ENCODE peak calls at places on chromosomes 5 and 9, in five cellular contexts. R is stomach, L is kidney, H is AG10803, Q is keratinocyte. K is an unnamed sample.

GRCh38 chr5:75465480-75465879 is 45.9 kb downstream of the CERT1 start:
- DNase-seq in L (no peak), R (no peak), Q (no peak), H (peak; percentile 23), K (no peak)

GRCh38 chr9:13264788-13265187 is 14.7 kb downstream of the MPDZ start:
- DNase-seq in H (peak; percentile 82), L (no peak), Q (no peak), R (no peak), K (no peak)

GRCh38 chr9:86061972-86062739 is 37.2 kb downstream of the GOLM1 start:
- DNase-seq in H (no peak), Q (no peak), L (no peak), R (no peak), K (no peak)

GRCh38 chr9:105357937-105358336 is 89.9 kb upstream of the FSD1L start:
- DNase-seq in L (no peak), Q (no peak), H (no peak), R (no peak), K (no peak)

GRCh38 chr9:88801214-88801796 is 190.0 kb upstream of the S1PR3 start:
- DNase-seq in R (no peak), H (no peak), Q (no peak), L (no peak), K (no peak)

GRCh38 chr9:15401266-15401665 is 21.4 kb upstream of the SNAPC3 start:
- DNase-seq in Q (no peak), L (no peak), R (peak; percentile 35), H (no peak), K (no peak)

GRCh38 chr9:83238871-83239624 is 176.1 kb upstream of the RASEF start:
- DNase-seq in L (no peak), Q (no peak), H (peak; percentile 17), R (no peak), K (peak; percentile 2)

GRCh38 chr5:131324311-131324710 is 60.5 kb downstream of the CDC42SE2 start:
- DNase-seq in Q (no peak), H (peak; percentile 39), R (no peak), L (no peak), K (no peak)

GRCh38 chr9:132350861-132351315 is 3.9 kb downstream of the SETX start:
- DNase-seq in R (no peak), L (no peak), H (peak; percentile 22), Q (no peak), K (no peak)

GRCh38 chr5:63050916-63051315 is 472.3 kb downstream of the LRRC70 start:
- DNase-seq in L (no peak), R (no peak), H (no peak), Q (no peak), K (no peak)

GRCh38 chr5:135213466-135214239 is 179.6 kb upstream of the PITX1 start:
- DNase-seq in L (peak; percentile 58), R (peak; percentile 14), Q (no peak), H (no peak), K (no peak)

GRCh38 chr9:124130277-124131075 is 118.9 kb downstream of the LHX2 start:
- DNase-seq in H (no peak), Q (no peak), R (no peak), L (no peak), K (no peak)

GRCh38 chr9:109313351-109313750 is 7.5 kb downstream of the EPB41L4B start:
- DNase-seq in L (no peak), Q (no peak), H (no peak), R (no peak), K (no peak)

GRCh38 chr5:149455889-149456409 is 76.9 kb upstream of the IL17B start:
- DNase-seq in R (no peak), L (peak; percentile 72), Q (no peak), H (peak; percentile 65), K (no peak)

GRCh38 chr9:82598254-82599039 is 464.5 kb downstream of the RASEF start:
- DNase-seq in Q (no peak), R (no peak), H (no peak), L (no peak), K (no peak)

GRCh38 chr5:150778517-150779396 is at the start of gene SMIM3:
- DNase-seq in H (peak; percentile 68), R (peak; percentile 86), Q (no peak), L (peak; percentile 95), K (peak; percentile 71)

GRCh38 chr5:39187873-39188731 is 31.3 kb downstream of the FYB1 start:
- DNase-seq in H (no peak), R (no peak), L (no peak), Q (no peak), K (peak; percentile 61)

GRCh38 chr5:64635056-64635686 is 55.1 kb upstream of the SHISAL2B start:
- DNase-seq in H (peak; percentile 24), Q (no peak), L (no peak), R (no peak), K (peak; percentile 49)

GRCh38 chr5:64632251-64632650 is 58.1 kb upstream of the SHISAL2B start:
- DNase-seq in H (no peak), L (no peak), R (no peak), Q (no peak), K (no peak)

GRCh38 chr5:64637144-64637543 is 53.2 kb upstream of the SHISAL2B start:
- DNase-seq in H (peak; percentile 15), R (no peak), L (no peak), Q (no peak), K (no peak)

DNA sequence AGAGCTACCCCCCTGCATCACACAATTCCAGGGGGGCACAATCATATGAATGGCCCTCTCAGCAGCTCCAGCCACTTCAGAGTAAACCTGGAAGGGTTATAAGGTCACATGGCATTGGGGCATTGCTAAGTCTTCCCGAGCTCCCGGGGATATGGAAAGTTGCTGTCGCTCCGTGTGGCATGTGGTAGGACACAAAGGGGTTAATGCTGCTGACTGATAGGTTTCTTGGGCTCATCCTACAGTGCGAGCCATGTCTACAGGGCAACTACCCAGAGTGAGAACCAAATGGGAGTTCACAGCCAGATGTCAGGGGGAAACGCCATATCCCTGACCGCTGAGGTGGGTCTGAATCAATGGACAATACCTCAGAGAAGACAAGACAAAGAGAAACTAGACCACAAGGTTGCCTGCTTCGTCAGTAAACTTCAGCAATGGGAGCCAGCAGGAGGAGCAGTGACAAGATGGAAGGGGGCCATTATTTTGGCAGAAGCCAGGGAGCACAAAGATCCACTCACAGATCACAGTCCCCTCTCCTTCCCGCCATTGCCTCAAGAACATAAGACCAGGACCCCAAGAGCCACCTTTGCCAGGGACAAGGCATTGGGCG is 52.4 kb upstream of the SHISAL2B start:
- DNase-seq in R (no peak), H (no peak), L (no peak), Q (no peak), K (no peak)
- TF ChIP-seq CTCF in R (no peak), H (peak; percentile 12), L (no peak), Q (peak; percentile 4), K (peak; percentile 12)

GRCh38 chr5:170421822-170422221 is 32.7 kb upstream of the KCNMB1 start:
- DNase-seq in Q (no peak), L (no peak), H (no peak), R (no peak), K (no peak)

GRCh38 chr5:170424629-170425028 is 35.5 kb upstream of the KCNMB1 start:
- DNase-seq in H (no peak), Q (no peak), L (no peak), R (no peak), K (no peak)

GRCh38 chr5:170419666-170420065 is 30.5 kb upstream of the KCNMB1 start:
- DNase-seq in H (no peak), L (no peak), Q (no peak), R (no peak), K (no peak)

GRCh38 chr5:170418736-170419135 is 29.6 kb upstream of the KCNMB1 start:
- DNase-seq in H (no peak), Q (no peak), L (no peak), R (no peak), K (no peak)

GRCh38 chr5:170420809-170421412 is 31.7 kb upstream of the KCNMB1 start:
- DNase-seq in H (peak; percentile 67), L (no peak), Q (peak; percentile 23), R (peak; percentile 51), K (peak; percentile 71)
- H3K4me3 ChIP-seq in H (no peak overlapping the region), L (no peak overlapping the region), Q (no peak overlapping the region), R (no peak overlapping the region), K (no peak overlapping the region)

GRCh38 chr9:134223601-134224122 is 59.3 kb upstream of the RNU6ATAC start:
- DNase-seq in Q (no peak), L (peak; percentile 61), H (no peak), R (no peak), K (no peak)
- TF ChIP-seq CTCF in Q (no peak), L (no peak), H (no peak), R (no peak), K (no peak)

GRCh38 chr5:102628449-102629175 is 126.5 kb upstream of the PAM start:
- DNase-seq in R (no peak), L (no peak), H (peak; percentile 69), Q (no peak), K (peak; percentile 85)
- H3K4me3 ChIP-seq in R (no peak overlapping the region), L (no peak overlapping the region), H (no peak overlapping the region), Q (no peak overlapping the region), K (no peak overlapping the region)